ENCODE peak calls at places on chromosome 17, in ten cellular contexts. C is T follicular helper cell, Y is GM23248, O is NCI-H1092, Q is left ventricle myocardium inferior, J is NCI-H1417, V is GM18507, P is fibroblast of pulmonary artery, D is hippocampal formation, E is iPS DF 6.9. I is an unnamed sample.

GRCh38 chr17:31907342-31907975 is 6.0 kb upstream of the UTP6 start:
- DNase-seq in E (no peak), D (no peak), V (no peak), J (no peak), Y (peak; percentile 51), Q (no peak), O (peak; percentile 24), P (peak; percentile 65), C (no peak), I (peak; percentile 36)

GRCh38 chr17:77644981-77645380 is 313.5 kb upstream of the TNRC6C start:
- DNase-seq in Q (no peak), P (no peak), E (no peak), C (peak; percentile 40), Y (no peak), V (no peak), O (no peak), J (peak; percentile 35), D (no peak), I (peak; percentile 93)

GRCh38 chr17:1853698-1854097 is 23.9 kb downstream of the RPA1 start:
- DNase-seq in D (no peak), J (no peak), Y (no peak), C (no peak), E (no peak), O (no peak), P (no peak), V (no peak), Q (no peak), I (no peak)

GRCh38 chr17:12973496-12974318 is 44.1 kb downstream of the ELAC2 start:
- DNase-seq in O (no peak), Y (peak; percentile 39), V (no peak), E (no peak), D (no peak), Q (no peak), C (no peak), P (no peak), J (no peak), I (no peak)

GRCh38 chr17:58525239-58525638 is 10.8 kb upstream of the MTMR4 start:
- DNase-seq in Y (peak; percentile 89), D (no peak), C (no peak), O (no peak), P (peak; percentile 97), V (no peak), J (no peak), Q (peak; percentile 63), E (no peak), I (no peak)

GRCh38 chr17:8320990-8321389 is 10.9 kb downstream of the ARHGEF15 start:
- DNase-seq in O (no peak), Q (no peak), E (no peak), V (no peak), D (no peak), Y (no peak), J (no peak), C (no peak), P (no peak), I (peak; percentile 50)

GRCh38 chr17:32264823-32265191 is 825 bp upstream of the RHBDL3 start:
- DNase-seq in D (no peak), J (no peak), P (no peak), E (no peak), V (no peak), O (no peak), Y (no peak), C (no peak), Q (no peak), I (peak; percentile 46)

GRCh38 chr17:7755095-7755890 is 37.7 kb downstream of the DNAH2 start:
- DNase-seq in O (no peak), Y (no peak), J (no peak), Q (no peak), D (no peak), P (no peak), E (no peak), V (no peak), C (no peak), I (no peak)

GRCh38 chr17:17671369-17672119 is 9.7 kb upstream of the RAI1 start:
- DNase-seq in Y (no peak), E (no peak), C (no peak), O (no peak), P (no peak), Q (no peak), D (no peak), J (no peak), V (no peak), I (no peak)

GRCh38 chr17:50059759-50060273 is 3.9 kb downstream of the ITGA3 start:
- DNase-seq in Q (no peak), J (no peak), O (no peak), E (no peak), C (no peak), D (no peak), P (peak; percentile 50), V (no peak), Y (peak; percentile 59), I (no peak)

GRCh38 chr17:27959382-27959709 is 66.2 kb upstream of the LYRM9 start:
- DNase-seq in J (no peak), D (no peak), P (no peak), E (no peak), Q (no peak), Y (no peak), O (no peak), V (no peak), C (no peak), I (peak; percentile 84)

GRCh38 chr17:77579717-77580116 is 378.8 kb upstream of the TNRC6C start:
- DNase-seq in P (no peak), Q (no peak), E (no peak), D (no peak), J (peak; percentile 74), C (no peak), V (no peak), Y (no peak), O (no peak), I (no peak)

GRCh38 chr17:32275060-32276042 is 9.7 kb downstream of the RHBDL3 start:
- DNase-seq in P (peak; percentile 73), E (no peak), Y (peak; percentile 98), D (no peak), O (peak; percentile 17), C (no peak), J (no peak), V (no peak), Q (peak; percentile 46), I (peak; percentile 92)

GRCh38 chr17:34178047-34178446 is 77.0 kb upstream of the CCL2 start:
- DNase-seq in J (no peak), C (no peak), Q (no peak), O (no peak), E (no peak), Y (peak; percentile 34), P (peak; percentile 39), V (no peak), D (no peak), I (no peak)

GRCh38 chr17:65473363-65473762 is 88.1 kb downstream of the AXIN2 start:
- DNase-seq in D (no peak), Q (no peak), E (no peak), J (no peak), P (no peak), C (no peak), Y (no peak), O (no peak), V (no peak), I (no peak)

GRCh38 chr17:72571813-72572396 is 451.1 kb downstream of the SOX9 start:
- DNase-seq in O (no peak), C (no peak), V (no peak), Y (no peak), J (no peak), D (no peak), E (no peak), Q (no peak), P (no peak), I (no peak)

GRCh38 chr17:16352838-16353701 is at the start of gene CENPV:
- DNase-seq in P (peak; percentile 29), O (peak; percentile 20), J (peak; percentile 36), C (peak; percentile 53), Q (peak; percentile 32), D (peak; percentile 27), Y (peak; percentile 70), E (no peak), V (peak; percentile 66), I (peak; percentile 76)

GRCh38 chr17:79633154-79633553 is 22.3 kb upstream of the RBFOX3 start:
- DNase-seq in C (no peak), O (no peak), V (no peak), D (no peak), E (no peak), J (no peak), P (no peak), Q (peak; percentile 3), Y (no peak), I (no peak)

GRCh38 chr17:34226011-34226410 is 29.1 kb upstream of the CCL2 start:
- DNase-seq in E (no peak), D (no peak), O (no peak), J (no peak), Q (no peak), P (no peak), C (no peak), V (no peak), Y (peak; percentile 52), I (no peak)

GRCh38 chr17:8702996-8703395 is 41.6 kb downstream of the CCDC42 start:
- DNase-seq in Q (no peak), V (no peak), O (no peak), D (no peak), Y (no peak), E (no peak), C (no peak), J (no peak), P (no peak), I (no peak)

GRCh38 chr17:6503641-6504195 is 52.6 kb downstream of the PITPNM3 start:
- DNase-seq in E (no peak), Q (no peak), O (no peak), Y (no peak), J (no peak), C (no peak), V (no peak), D (no peak), P (no peak), I (no peak)

GRCh38 chr17:81340606-81341346 is 45.7 kb upstream of the SLC38A10 start:
- DNase-seq in Q (no peak), O (no peak), J (no peak), P (peak; percentile 55), E (no peak), D (no peak), V (no peak), C (no peak), Y (peak; percentile 29), I (no peak)

GRCh38 chr17:39781028-39781800 is 43.5 kb downstream of the GRB7 start:
- DNase-seq in C (no peak), Q (no peak), O (no peak), J (no peak), V (no peak), E (no peak), D (no peak), Y (no peak), P (peak; percentile 31), I (no peak)

GRCh38 chr17:39171933-39172332 is 6.0 kb upstream of the ARL5C start:
- DNase-seq in J (no peak), P (no peak), C (no peak), O (no peak), E (no peak), D (no peak), Q (no peak), V (no peak), Y (no peak), I (peak; percentile 42)

GRCh38 chr17:45144199-45145034 is 3.9 kb upstream of the HEXIM1 start:
- DNase-seq in O (no peak), C (no peak), D (no peak), P (no peak), V (no peak), E (no peak), Y (peak; percentile 76), Q (peak; percentile 66), J (no peak), I (no peak)

GRCh38 chr17:48441231-48441711 is 11.3 kb upstream of the SKAP1 start:
- DNase-seq in Y (no peak), J (no peak), P (no peak), D (no peak), Q (no peak), V (no peak), O (no peak), C (peak; percentile 26), E (no peak), I (no peak)

GRCh38 chr17:20206068-20206467 is 196.9 kb downstream of the SPECC1 start:
- DNase-seq in V (no peak), O (no peak), Y (peak; percentile 43), P (peak; percentile 39), C (no peak), D (no peak), Q (no peak), J (no peak), E (no peak), I (peak; percentile 19)

GRCh38 chr17:32672701-32673100 is 185.9 kb downstream of the CDK5R1 start:
- DNase-seq in E (no peak), J (no peak), P (no peak), D (no peak), O (no peak), Y (no peak), V (no peak), Q (no peak), C (no peak), I (no peak)

I was measured in NCI-H82.